ENCODE peak calls at places on chromosome 12, in ten cellular contexts. L, O, S, M, C, V, Q, G, F and Y are unnamed samples.

GRCh38 chr12:52860102-52860838 is 11.5 kb upstream of the KRT78 start:
- DNase-seq in L (no peak), O (no peak), S (no peak), M (peak), C (no peak), V (no peak), Q (no peak), G (no peak), F (no peak), Y (no peak)

GRCh38 chr12:124698998-124699305 is 131.5 kb upstream of the NCOR2 start:
- DNase-seq in L (no peak), O (no peak), S (no peak), M (no peak), C (no peak), V (no peak), Q (no peak), G (no peak), F (no peak), Y (no peak)

GRCh38 chr12:40236357-40236850 is 11.6 kb downstream of the LRRK2 start:
- DNase-seq in L (no peak), O (no peak), S (no peak), M (no peak), C (no peak), V (no peak), Q (no peak), G (no peak), F (no peak), Y (no peak)

GRCh38 chr12:2412305-2412643 is 359.5 kb downstream of the CACNA1C start:
- DNase-seq in L (no peak), O (no peak), S (no peak), M (no peak), C (no peak), V (no peak), Q (no peak), G (no peak), F (no peak), Y (no peak)

GRCh38 chr12:111257435-111257902 is 111.4 kb downstream of the PHETA1 start:
- DNase-seq in L (no peak), O (no peak), S (no peak), M (no peak), C (no peak), V (no peak), Q (no peak), G (no peak), F (no peak), Y (no peak)

GRCh38 chr12:88468546-88468945 is 111.7 kb downstream of the KITLG start:
- DNase-seq in L (no peak), O (no peak), S (no peak), M (no peak), C (no peak), V (no peak), Q (no peak), G (no peak), F (no peak), Y (no peak)

GRCh38 chr12:53327435-53328042 is 6.1 kb upstream of the AAAS start:
- DNase-seq in L (no peak), O (no peak), S (no peak), M (no peak), C (no peak), V (no peak), Q (no peak), G (no peak), F (no peak), Y (no peak)

GRCh38 chr12:130478786-130479185 is 141.1 kb downstream of the PIWIL1 start:
- DNase-seq in L (no peak), O (no peak), S (no peak), M (no peak), C (no peak), V (no peak), Q (no peak), G (no peak), F (no peak), Y (no peak)

GRCh38 chr12:46219892-46220655 is 48.8 kb downstream of the SLC38A1 start:
- DNase-seq in L (peak), O (peak), S (no peak), M (peak), C (peak), V (peak), Q (no peak), G (peak), F (peak), Y (peak)

GRCh38 chr12:108477055-108477880 is 37.8 kb upstream of the FICD start:
- DNase-seq in L (no peak), O (no peak), S (no peak), M (no peak), C (no peak), V (no peak), Q (no peak), G (no peak), F (no peak), Y (no peak)

GRCh38 chr12:80443974-80444666 is at the start of gene PTPRQ:
- DNase-seq in L (no peak), O (no peak), S (no peak), M (no peak), C (no peak), V (no peak), Q (no peak), G (peak), F (no peak), Y (no peak)

GRCh38 chr12:269216-269615 is 6.6 kb upstream of the SLC6A13 start:
- DNase-seq in L (no peak), O (no peak), S (no peak), M (no peak), C (no peak), V (no peak), Q (peak), G (no peak), F (no peak), Y (no peak)

GRCh38 chr12:38541849-38542248 is 225.3 kb downstream of the ALG10B start:
- DNase-seq in L (no peak), O (no peak), S (no peak), M (no peak), C (no peak), V (no peak), Q (no peak), G (no peak), F (no peak), Y (no peak)

GRCh38 chr12:128844031-128844635 is 9.1 kb upstream of the GLT1D1 start:
- DNase-seq in L (no peak), O (no peak), S (no peak), M (no peak), C (no peak), V (no peak), Q (no peak), G (no peak), F (no peak), Y (no peak)

GRCh38 chr12:23204933-23205778 is 580.2 kb downstream of the ETNK1 start:
- DNase-seq in L (no peak), O (no peak), S (peak), M (peak), C (peak), V (no peak), Q (no peak), G (peak), F (no peak), Y (peak)

GRCh38 chr12:11718768-11719253 is 69.3 kb downstream of the ETV6 start:
- DNase-seq in L (no peak), O (no peak), S (no peak), M (peak), C (no peak), V (no peak), Q (no peak), G (no peak), F (no peak), Y (no peak)

GRCh38 chr12:121894633-121895032 is 6.0 kb downstream of the PSMD9 start:
- DNase-seq in L (no peak), O (no peak), S (no peak), M (no peak), C (no peak), V (no peak), Q (no peak), G (no peak), F (no peak), Y (no peak)

GRCh38 chr12:51836012-51836832 is 12.3 kb downstream of the FIGNL2 start:
- DNase-seq in L (no peak), O (no peak), S (no peak), M (no peak), C (no peak), V (no peak), Q (no peak), G (no peak), F (no peak), Y (no peak)

GRCh38 chr12:102539651-102540553 is 59.5 kb upstream of the IGF1 start:
- DNase-seq in L (no peak), O (no peak), S (no peak), M (no peak), C (no peak), V (no peak), Q (no peak), G (peak), F (no peak), Y (no peak)

GRCh38 chr12:127041985-127042625 is 1224.9 kb upstream of the TMEM132C start:
- DNase-seq in L (no peak), O (no peak), S (peak), M (peak), C (no peak), V (no peak), Q (no peak), G (no peak), F (no peak), Y (no peak)

GRCh38 chr12:119693006-119693405 is 25.1 kb downstream of the PRKAB1 start:
- DNase-seq in L (no peak), O (no peak), S (no peak), M (peak), C (no peak), V (no peak), Q (peak), G (peak), F (no peak), Y (no peak)

GRCh38 chr12:86914716-86915115 is 658.5 kb upstream of the MGAT4C start:
- DNase-seq in L (no peak), O (no peak), S (peak), M (peak), C (no peak), V (no peak), Q (no peak), G (no peak), F (no peak), Y (no peak)

GRCh38 chr12:709631-710030 is 42.7 kb upstream of the WNK1 start:
- DNase-seq in L (no peak), O (no peak), S (no peak), M (no peak), C (no peak), V (no peak), Q (no peak), G (no peak), F (no peak), Y (no peak)

GRCh38 chr12:75452675-75453330 is 27.8 kb upstream of the GLIPR1 start:
- DNase-seq in L (no peak), O (no peak), S (no peak), M (peak), C (no peak), V (no peak), Q (no peak), G (peak), F (no peak), Y (no peak)

GRCh38 chr12:98060421-98060820 is 455.0 kb upstream of the TMPO start:
- DNase-seq in L (no peak), O (no peak), S (no peak), M (no peak), C (no peak), V (no peak), Q (no peak), G (no peak), F (no peak), Y (no peak)

GRCh38 chr12:28184378-28184777 is 5.9 kb upstream of the CCDC91 start:
- DNase-seq in L (no peak), O (no peak), S (no peak), M (no peak), C (no peak), V (no peak), Q (no peak), G (no peak), F (no peak), Y (no peak)

GRCh38 chr12:82880442-82880901 is 193.8 kb downstream of the TMTC2 start:
- DNase-seq in L (no peak), O (no peak), S (no peak), M (no peak), C (no peak), V (no peak), Q (no peak), G (no peak), F (no peak), Y (no peak)

GRCh38 chr12:19390208-19390607 is 49.1 kb upstream of the AEBP2 start:
- DNase-seq in L (no peak), O (no peak), S (no peak), M (no peak), C (no peak), V (no peak), Q (no peak), G (no peak), F (no peak), Y (no peak)

GRCh38 chr12:27332407-27333310 is at the start of gene BMAL2:
- DNase-seq in L (peak), O (no peak), S (peak), M (peak), C (no peak), V (peak), Q (no peak), G (no peak), F (no peak), Y (peak)